ENCODE peak calls at places on chromosomes 2 and 18, in eight cellular contexts. One of them, this sample, is unnamed.

GRCh38 chr2:96321230-96322103 is 3.6 kb upstream of the ITPRIPL1 start:
- DNase-seq in mammary epithelial cell: peak
- DNase-seq in fibroblast of lung: no peak
- DNase-seq in cardiac muscle cell: no peak
- DNase-seq in GM13977: peak
- DNase-seq in uterus: no peak
- DNase-seq in hepatocyte: peak
- DNase-seq in left ventricle myocardium inferior: peak
- DNase-seq in this sample: peak

GRCh38 chr2:67436221-67436620 is 39.1 kb downstream of the ETAA1 start:
- DNase-seq in left ventricle myocardium inferior: no peak
- DNase-seq in mammary epithelial cell: no peak
- DNase-seq in hepatocyte: no peak
- DNase-seq in cardiac muscle cell: no peak
- DNase-seq in GM13977: no peak
- DNase-seq in uterus: no peak
- DNase-seq in fibroblast of lung: no peak
- DNase-seq in this sample: no peak

GRCh38 chr2:240461471-240462072 is 26.1 kb downstream of the GPC1 start:
- DNase-seq in left ventricle myocardium inferior: peak
- DNase-seq in cardiac muscle cell: no peak
- DNase-seq in hepatocyte: no peak
- DNase-seq in fibroblast of lung: no peak
- DNase-seq in uterus: no peak
- DNase-seq in mammary epithelial cell: no peak
- DNase-seq in GM13977: no peak
- DNase-seq in this sample: no peak

GRCh38 chr18:61322265-61322873 is 10.9 kb upstream of the CDH20 start:
- DNase-seq in uterus: peak
- DNase-seq in mammary epithelial cell: peak
- DNase-seq in cardiac muscle cell: peak
- DNase-seq in fibroblast of lung: peak
- DNase-seq in GM13977: peak
- DNase-seq in hepatocyte: peak
- DNase-seq in left ventricle myocardium inferior: peak
- DNase-seq in this sample: peak

GRCh38 chr2:27086090-27086721 is 366 bp upstream of the KHK start:
- DNase-seq in hepatocyte: peak
- DNase-seq in fibroblast of lung: peak
- DNase-seq in uterus: peak
- DNase-seq in left ventricle myocardium inferior: peak
- DNase-seq in mammary epithelial cell: peak
- DNase-seq in GM13977: peak
- DNase-seq in cardiac muscle cell: peak
- DNase-seq in this sample: peak

GRCh38 chr2:16129716-16130540 is 189.6 kb downstream of the MYCN start:
- DNase-seq in GM13977: no peak
- DNase-seq in cardiac muscle cell: no peak
- DNase-seq in left ventricle myocardium inferior: no peak
- DNase-seq in fibroblast of lung: no peak
- DNase-seq in hepatocyte: no peak
- DNase-seq in uterus: no peak
- DNase-seq in mammary epithelial cell: no peak
- DNase-seq in this sample: no peak

GRCh38 chr2:176136375-176137248 is 7.1 kb downstream of the HOXD8 start:
- DNase-seq in left ventricle myocardium inferior: no peak
- DNase-seq in GM13977: no peak
- DNase-seq in cardiac muscle cell: peak
- DNase-seq in mammary epithelial cell: no peak
- DNase-seq in uterus: peak
- DNase-seq in fibroblast of lung: no peak
- DNase-seq in hepatocyte: peak
- DNase-seq in this sample: peak

GRCh38 chr2:196160101-196160500 is 11.3 kb downstream of the STK17B start:
- DNase-seq in fibroblast of lung: peak
- DNase-seq in GM13977: peak
- DNase-seq in left ventricle myocardium inferior: no peak
- DNase-seq in cardiac muscle cell: peak
- DNase-seq in hepatocyte: peak
- DNase-seq in uterus: no peak
- DNase-seq in mammary epithelial cell: peak
- DNase-seq in this sample: no peak

GRCh38 chr2:222892321-222892720 is 31.5 kb downstream of the ACSL3 start:
- DNase-seq in uterus: no peak
- DNase-seq in mammary epithelial cell: no peak
- DNase-seq in GM13977: no peak
- DNase-seq in fibroblast of lung: peak
- DNase-seq in left ventricle myocardium inferior: no peak
- DNase-seq in hepatocyte: no peak
- DNase-seq in cardiac muscle cell: peak
- DNase-seq in this sample: no peak

GRCh38 chr2:152489364-152489763 is 154.4 kb downstream of the FMNL2 start:
- DNase-seq in uterus: no peak
- DNase-seq in cardiac muscle cell: no peak
- DNase-seq in left ventricle myocardium inferior: no peak
- DNase-seq in fibroblast of lung: no peak
- DNase-seq in mammary epithelial cell: no peak
- DNase-seq in GM13977: no peak
- DNase-seq in hepatocyte: no peak
- DNase-seq in this sample: no peak

GRCh38 chr2:221570321-221571107 is 1.6 kb downstream of the EPHA4 start:
- DNase-seq in fibroblast of lung: peak
- DNase-seq in left ventricle myocardium inferior: no peak
- DNase-seq in mammary epithelial cell: peak
- DNase-seq in uterus: peak
- DNase-seq in hepatocyte: peak
- DNase-seq in cardiac muscle cell: peak
- DNase-seq in GM13977: no peak
- DNase-seq in this sample: peak

GRCh38 chr2:98730053-98730850 is 680 bp downstream of the MGAT4A start:
- DNase-seq in GM13977: peak
- DNase-seq in uterus: peak
- DNase-seq in cardiac muscle cell: no peak
- DNase-seq in fibroblast of lung: no peak
- DNase-seq in hepatocyte: peak
- DNase-seq in left ventricle myocardium inferior: peak
- DNase-seq in mammary epithelial cell: no peak
- DNase-seq in this sample: peak

GRCh38 chr2:162318280-162319222 is at the start of gene IFIH1:
- DNase-seq in uterus: peak
- DNase-seq in left ventricle myocardium inferior: peak
- DNase-seq in hepatocyte: peak
- DNase-seq in GM13977: peak
- DNase-seq in cardiac muscle cell: peak
- DNase-seq in fibroblast of lung: peak
- DNase-seq in mammary epithelial cell: peak
- DNase-seq in this sample: no peak

GRCh38 chr2:30971291-30972025 is 164.2 kb upstream of the CAPN13 start:
- DNase-seq in uterus: no peak
- DNase-seq in cardiac muscle cell: no peak
- DNase-seq in GM13977: no peak
- DNase-seq in hepatocyte: no peak
- DNase-seq in left ventricle myocardium inferior: no peak
- DNase-seq in mammary epithelial cell: no peak
- DNase-seq in fibroblast of lung: no peak
- DNase-seq in this sample: no peak

GRCh38 chr2:42141687-42142475 is 27.3 kb upstream of the EML4 start:
- DNase-seq in hepatocyte: peak
- DNase-seq in GM13977: no peak
- DNase-seq in left ventricle myocardium inferior: peak
- DNase-seq in uterus: peak
- DNase-seq in fibroblast of lung: peak
- DNase-seq in cardiac muscle cell: peak
- DNase-seq in mammary epithelial cell: peak
- DNase-seq in this sample: no peak

GRCh38 chr18:12031836-12032235 is 50.5 kb downstream of the IMPA2 start:
- DNase-seq in fibroblast of lung: peak
- DNase-seq in left ventricle myocardium inferior: peak
- DNase-seq in uterus: peak
- DNase-seq in mammary epithelial cell: no peak
- DNase-seq in hepatocyte: no peak
- DNase-seq in cardiac muscle cell: peak
- DNase-seq in GM13977: no peak
- DNase-seq in this sample: no peak

GRCh38 chr2:142286618-142287017 is 155.8 kb upstream of the LRP1B start:
- DNase-seq in hepatocyte: peak
- DNase-seq in cardiac muscle cell: no peak
- DNase-seq in GM13977: no peak
- DNase-seq in fibroblast of lung: no peak
- DNase-seq in left ventricle myocardium inferior: no peak
- DNase-seq in uterus: no peak
- DNase-seq in mammary epithelial cell: peak
- DNase-seq in this sample: no peak
- TF ChIP-seq CTCF in hepatocyte: peak
- TF ChIP-seq CTCF in cardiac muscle cell: no peak
- TF ChIP-seq CTCF in GM13977: peak
- TF ChIP-seq CTCF in fibroblast of lung: no peak
- TF ChIP-seq CTCF in left ventricle myocardium inferior: no peak
- TF ChIP-seq CTCF in uterus: no peak
- TF ChIP-seq CTCF in mammary epithelial cell: peak
- TF ChIP-seq CTCF in this sample: peak

GRCh38 chr2:44295636-44296359 is 20.5 kb downstream of the SLC3A1 start:
- DNase-seq in GM13977: no peak
- DNase-seq in left ventricle myocardium inferior: no peak
- DNase-seq in fibroblast of lung: no peak
- DNase-seq in cardiac muscle cell: no peak
- DNase-seq in mammary epithelial cell: no peak
- DNase-seq in uterus: no peak
- DNase-seq in hepatocyte: no peak
- DNase-seq in this sample: no peak
- TF ChIP-seq CTCF in GM13977: peak
- TF ChIP-seq CTCF in left ventricle myocardium inferior: no peak
- TF ChIP-seq CTCF in fibroblast of lung: no peak
- TF ChIP-seq CTCF in cardiac muscle cell: no peak
- TF ChIP-seq CTCF in mammary epithelial cell: no peak
- TF ChIP-seq CTCF in uterus: no peak
- TF ChIP-seq CTCF in hepatocyte: peak
- TF ChIP-seq CTCF in this sample: no peak

GRCh38 chr2:225041871-225042799 is at the start of gene DOCK10:
- DNase-seq in left ventricle myocardium inferior: no peak
- DNase-seq in fibroblast of lung: peak
- DNase-seq in GM13977: peak
- DNase-seq in uterus: peak
- DNase-seq in cardiac muscle cell: peak
- DNase-seq in mammary epithelial cell: peak
- DNase-seq in hepatocyte: peak
- DNase-seq in this sample: peak
- TF ChIP-seq CTCF in left ventricle myocardium inferior: no peak
- TF ChIP-seq CTCF in fibroblast of lung: no peak
- TF ChIP-seq CTCF in GM13977: no peak
- TF ChIP-seq CTCF in uterus: no peak
- TF ChIP-seq CTCF in cardiac muscle cell: no peak
- TF ChIP-seq CTCF in mammary epithelial cell: no peak
- TF ChIP-seq CTCF in hepatocyte: no peak
- TF ChIP-seq CTCF in this sample: no peak

GRCh38 chr18:21243041-21243431 is 1.0 kb downstream of the GREB1L start:
- DNase-seq in hepatocyte: peak
- DNase-seq in GM13977: no peak
- DNase-seq in cardiac muscle cell: peak
- DNase-seq in left ventricle myocardium inferior: no peak
- DNase-seq in uterus: no peak
- DNase-seq in fibroblast of lung: peak
- DNase-seq in mammary epithelial cell: peak
- DNase-seq in this sample: peak

GRCh38 chr18:21241224-21242131 is 554 bp upstream of the GREB1L start:
- DNase-seq in hepatocyte: peak
- DNase-seq in fibroblast of lung: no peak
- DNase-seq in left ventricle myocardium inferior: no peak
- DNase-seq in GM13977: peak
- DNase-seq in uterus: no peak
- DNase-seq in mammary epithelial cell: no peak
- DNase-seq in cardiac muscle cell: peak
- DNase-seq in this sample: peak

DNA sequence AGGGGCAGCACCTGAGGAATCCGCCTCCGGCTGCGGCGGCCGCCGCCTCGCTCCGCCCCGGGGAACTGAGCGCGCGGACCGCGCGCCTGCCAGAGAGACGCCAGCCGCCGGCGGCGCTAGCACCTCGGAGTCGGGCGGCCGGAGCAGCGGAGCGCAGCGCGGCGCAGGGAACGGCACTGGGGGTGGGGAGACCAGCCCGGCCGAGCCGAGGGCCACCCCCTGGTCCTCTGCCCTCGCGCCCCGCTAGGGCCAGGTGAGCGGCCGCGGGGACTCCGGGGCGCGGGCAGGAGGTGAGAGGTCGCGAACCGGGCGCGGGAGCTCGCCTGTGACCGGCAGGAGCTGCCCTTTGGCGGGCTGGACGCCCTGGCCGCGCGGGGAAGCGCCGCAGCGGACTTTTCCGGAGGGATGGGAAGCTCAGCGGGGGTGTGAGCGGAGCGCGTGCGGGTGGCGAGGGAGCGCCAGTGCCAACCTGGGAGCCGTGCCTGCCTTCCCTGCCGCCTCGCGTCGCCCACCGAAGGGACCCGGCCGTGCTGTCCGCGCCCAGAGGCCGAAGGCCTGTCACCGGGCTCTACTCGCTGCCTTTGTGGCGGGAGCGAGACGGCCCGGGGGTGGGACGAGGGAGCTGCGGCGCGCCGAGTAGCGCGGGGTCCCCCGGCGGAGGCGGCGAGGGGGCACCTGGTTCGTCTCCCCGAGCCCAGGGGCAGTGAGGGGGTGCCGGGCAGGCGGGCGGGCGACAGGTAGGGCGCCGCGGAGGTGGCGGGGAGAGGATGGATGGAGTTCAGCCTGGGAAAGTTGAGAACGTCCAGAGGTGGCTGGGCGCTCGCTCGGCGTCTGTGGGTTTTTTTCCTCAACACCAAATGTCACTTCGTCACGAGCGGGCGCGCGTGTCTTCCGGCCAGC is at the start of gene GREB1L:
- DNase-seq in cardiac muscle cell: peak
- DNase-seq in fibroblast of lung: peak
- DNase-seq in hepatocyte: peak
- DNase-seq in uterus: peak
- DNase-seq in mammary epithelial cell: peak
- DNase-seq in GM13977: peak
- DNase-seq in left ventricle myocardium inferior: peak
- DNase-seq in this sample: peak
- TF ChIP-seq CTCF in cardiac muscle cell: no peak
- TF ChIP-seq CTCF in fibroblast of lung: no peak
- TF ChIP-seq CTCF in hepatocyte: peak
- TF ChIP-seq CTCF in uterus: peak
- TF ChIP-seq CTCF in mammary epithelial cell: no peak
- TF ChIP-seq CTCF in GM13977: no peak
- TF ChIP-seq CTCF in left ventricle myocardium inferior: peak
- TF ChIP-seq CTCF in this sample: peak